ENCODE peak calls at places on chromosome 12, in four cellular contexts. One of them, this sample, is unnamed.

GRCh38 chr12:1305063-1305434 is 289.3 kb downstream of the FBXL14 start:
- DNase-seq in SK-N-SH: no peak
- DNase-seq in GM12878: no peak
- DNase-seq in K562: no peak
- DNase-seq in this sample: no peak

GRCh38 chr12:118220697-118221096 is 84.8 kb downstream of the PEBP1 start:
- DNase-seq in SK-N-SH: no peak
- DNase-seq in GM12878: no peak
- DNase-seq in K562: no peak
- DNase-seq in this sample: no peak

GRCh38 chr12:53324113-53324778 is 2.8 kb upstream of the AAAS start:
- DNase-seq in SK-N-SH: no peak
- DNase-seq in GM12878: peak
- DNase-seq in K562: peak
- DNase-seq in this sample: no peak

GRCh38 chr12:10331642-10332239 is 24.1 kb downstream of the KLRD1 start:
- DNase-seq in SK-N-SH: peak
- DNase-seq in GM12878: no peak
- DNase-seq in K562: peak
- DNase-seq in this sample: no peak

GRCh38 chr12:124410354-124411175 is 115.7 kb downstream of the RFLNA start:
- DNase-seq in SK-N-SH: peak
- DNase-seq in GM12878: no peak
- DNase-seq in K562: no peak
- DNase-seq in this sample: no peak

GRCh38 chr12:118398878-118399277 is 22.5 kb downstream of the SUDS3 start:
- DNase-seq in SK-N-SH: no peak
- DNase-seq in GM12878: no peak
- DNase-seq in K562: no peak
- DNase-seq in this sample: no peak

GRCh38 chr12:109557809-109558208 is 15.5 kb downstream of the MMAB start:
- DNase-seq in SK-N-SH: no peak
- DNase-seq in GM12878: no peak
- DNase-seq in K562: no peak
- DNase-seq in this sample: no peak

GRCh38 chr12:84069079-84069661 is 843.4 kb downstream of the SLC6A15 start:
- DNase-seq in SK-N-SH: peak
- DNase-seq in GM12878: no peak
- DNase-seq in K562: no peak
- DNase-seq in this sample: no peak

GRCh38 chr12:6573001-6573400 is 4.9 kb upstream of the NOP2 start:
- DNase-seq in SK-N-SH: no peak
- DNase-seq in GM12878: no peak
- DNase-seq in K562: no peak
- DNase-seq in this sample: no peak

GRCh38 chr12:31929140-31929526 is 30.1 kb upstream of the RESF1 start:
- DNase-seq in SK-N-SH: no peak
- DNase-seq in GM12878: no peak
- DNase-seq in K562: no peak
- DNase-seq in this sample: no peak

GRCh38 chr12:79926951-79927350 is 7.9 kb downstream of the PPP1R12A start:
- DNase-seq in SK-N-SH: no peak
- DNase-seq in GM12878: no peak
- DNase-seq in K562: no peak
- DNase-seq in this sample: no peak

GRCh38 chr12:12331896-12332295 is 18.1 kb downstream of the MANSC1 start:
- DNase-seq in SK-N-SH: no peak
- DNase-seq in GM12878: no peak
- DNase-seq in K562: no peak
- DNase-seq in this sample: no peak

GRCh38 chr12:51921017-51921725 is 13.9 kb downstream of the ACVRL1 start:
- DNase-seq in SK-N-SH: peak
- DNase-seq in GM12878: no peak
- DNase-seq in K562: no peak
- DNase-seq in this sample: no peak

GRCh38 chr12:47742253-47742825 is 16.3 kb downstream of the RAPGEF3 start:
- DNase-seq in SK-N-SH: peak
- DNase-seq in GM12878: no peak
- DNase-seq in K562: peak
- DNase-seq in this sample: peak

GRCh38 chr12:119868992-119869391 is 8.1 kb downstream of the CIT start:
- DNase-seq in SK-N-SH: no peak
- DNase-seq in GM12878: no peak
- DNase-seq in K562: no peak
- DNase-seq in this sample: no peak

GRCh38 chr12:81627336-81628189 is 131.6 kb downstream of the PPFIA2 start:
- DNase-seq in SK-N-SH: peak
- DNase-seq in GM12878: no peak
- DNase-seq in K562: peak
- DNase-seq in this sample: no peak

GRCh38 chr12:116436561-116437249 is 122.5 kb upstream of the MAP1LC3B2 start:
- DNase-seq in SK-N-SH: no peak
- DNase-seq in GM12878: no peak
- DNase-seq in K562: no peak
- DNase-seq in this sample: no peak

GRCh38 chr12:9039397-9039977 is 50.1 kb downstream of the KLRG1 start:
- DNase-seq in SK-N-SH: peak
- DNase-seq in GM12878: no peak
- DNase-seq in K562: peak
- DNase-seq in this sample: no peak

GRCh38 chr12:54759751-54760150 is 94.6 kb upstream of the MUCL1 start:
- DNase-seq in SK-N-SH: no peak
- DNase-seq in GM12878: peak
- DNase-seq in K562: peak
- DNase-seq in this sample: peak

GRCh38 chr12:124861492-124861891 is 2.2 kb downstream of the SCARB1 start:
- DNase-seq in SK-N-SH: no peak
- DNase-seq in GM12878: peak
- DNase-seq in K562: peak
- DNase-seq in this sample: no peak

GRCh38 chr12:114809132-114809531 is 125.2 kb upstream of the TBX3 start:
- DNase-seq in SK-N-SH: no peak
- DNase-seq in GM12878: no peak
- DNase-seq in K562: no peak
- DNase-seq in this sample: no peak

GRCh38 chr12:25730489-25731349 is 177.6 kb upstream of the LMNTD1 start:
- DNase-seq in SK-N-SH: no peak
- DNase-seq in GM12878: no peak
- DNase-seq in K562: no peak
- DNase-seq in this sample: no peak

GRCh38 chr12:120692524-120693033 is 5.6 kb downstream of the MLEC start:
- DNase-seq in SK-N-SH: no peak
- DNase-seq in GM12878: no peak
- DNase-seq in K562: no peak
- DNase-seq in this sample: no peak

GRCh38 chr12:54004063-54004840 is 4.3 kb downstream of the HOXC9 start:
- DNase-seq in SK-N-SH: no peak
- DNase-seq in GM12878: no peak
- DNase-seq in K562: peak
- DNase-seq in this sample: no peak

GRCh38 chr12:25797949-25798348 is 160.5 kb upstream of the RASSF8 start:
- DNase-seq in SK-N-SH: no peak
- DNase-seq in GM12878: no peak
- DNase-seq in K562: no peak
- DNase-seq in this sample: no peak

GRCh38 chr12:13124661-13125505 is 21.4 kb upstream of the GSG1 start:
- DNase-seq in SK-N-SH: no peak
- DNase-seq in GM12878: no peak
- DNase-seq in K562: no peak
- DNase-seq in this sample: no peak

GRCh38 chr12:132886529-132887477 is 602 bp downstream of the CHFR start:
- DNase-seq in SK-N-SH: no peak
- DNase-seq in GM12878: no peak
- DNase-seq in K562: peak
- DNase-seq in this sample: no peak

GRCh38 chr12:88993655-88994054 is 358.6 kb downstream of the DUSP6 start:
- DNase-seq in SK-N-SH: peak
- DNase-seq in GM12878: no peak
- DNase-seq in K562: peak
- DNase-seq in this sample: no peak

GRCh38 chr12:101877816-101878811 is 734 bp downstream of the DRAM1 start:
- DNase-seq in SK-N-SH: peak
- DNase-seq in GM12878: no peak
- DNase-seq in K562: peak
- DNase-seq in this sample: no peak
- TF ChIP-seq NRF1 in SK-N-SH: no peak
- TF ChIP-seq NRF1 in GM12878: no peak
- TF ChIP-seq NRF1 in K562: no peak
- TF ChIP-seq NRF1 in this sample: no peak

GRCh38 chr12:68746572-68747180 is 700 bp downstream of the SLC35E3 start:
- DNase-seq in SK-N-SH: peak
- DNase-seq in GM12878: peak
- DNase-seq in K562: peak
- DNase-seq in this sample: no peak
- TF ChIP-seq NRF1 in SK-N-SH: no peak
- TF ChIP-seq NRF1 in GM12878: no peak
- TF ChIP-seq NRF1 in K562: no peak
- TF ChIP-seq NRF1 in this sample: no peak

GRCh38 chr12:101044512-101045074 is 165.4 kb downstream of the SLC5A8 start:
- DNase-seq in SK-N-SH: no peak
- DNase-seq in GM12878: no peak
- DNase-seq in K562: no peak
- DNase-seq in this sample: no peak

GRCh38 chr12:101040936-101041335 is 169.1 kb downstream of the SLC5A8 start:
- DNase-seq in SK-N-SH: no peak
- DNase-seq in GM12878: no peak
- DNase-seq in K562: no peak
- DNase-seq in this sample: no peak

GRCh38 chr12:101047652-101048051 is 162.4 kb downstream of the SLC5A8 start:
- DNase-seq in SK-N-SH: no peak
- DNase-seq in GM12878: no peak
- DNase-seq in K562: no peak
- DNase-seq in this sample: no peak

GRCh38 chr12:101042211-101042610 is 167.8 kb downstream of the SLC5A8 start:
- DNase-seq in SK-N-SH: no peak
- DNase-seq in GM12878: no peak
- DNase-seq in K562: no peak
- DNase-seq in this sample: no peak

GRCh38 chr12:101045486-101046474 is 164.3 kb downstream of the SLC5A8 start:
- DNase-seq in SK-N-SH: no peak
- DNase-seq in GM12878: no peak
- DNase-seq in K562: no peak
- DNase-seq in this sample: no peak
- TF ChIP-seq NRF1 in SK-N-SH: no peak
- TF ChIP-seq NRF1 in GM12878: no peak
- TF ChIP-seq NRF1 in K562: no peak
- TF ChIP-seq NRF1 in this sample: no peak

GRCh38 chr12:20404576-20405346 is 36.4 kb downstream of the PDE3A start:
- DNase-seq in SK-N-SH: peak
- DNase-seq in GM12878: no peak
- DNase-seq in K562: no peak
- DNase-seq in this sample: no peak
- TF ChIP-seq NRF1 in SK-N-SH: no peak
- TF ChIP-seq NRF1 in GM12878: no peak
- TF ChIP-seq NRF1 in K562: no peak
- TF ChIP-seq NRF1 in this sample: no peak

DNA sequence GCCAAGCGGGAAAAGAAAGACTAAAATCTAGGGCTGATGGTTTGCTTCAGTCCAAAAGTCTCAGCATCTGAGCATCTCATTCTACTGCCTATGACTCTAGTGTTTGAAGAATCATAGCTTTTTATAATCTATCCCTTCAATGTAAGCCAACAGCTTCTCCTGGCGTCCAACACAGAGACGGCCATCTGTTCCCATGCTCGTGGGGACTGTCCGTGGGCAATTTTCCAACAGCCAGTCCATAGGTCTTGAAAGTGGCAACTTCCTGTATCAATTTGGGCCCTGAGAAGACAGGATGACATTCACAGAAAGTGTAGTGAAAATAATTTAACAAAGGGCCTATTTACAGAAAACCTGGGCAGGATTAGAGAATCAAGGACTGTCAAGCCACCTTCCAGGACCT is 544.3 kb upstream of the TMEM132C start:
- DNase-seq in SK-N-SH: no peak
- DNase-seq in GM12878: no peak
- DNase-seq in K562: no peak
- DNase-seq in this sample: no peak
- TF ChIP-seq NRF1 in SK-N-SH: no peak
- TF ChIP-seq NRF1 in GM12878: no peak
- TF ChIP-seq NRF1 in K562: no peak
- TF ChIP-seq NRF1 in this sample: no peak

GRCh38 chr12:19201653-19202052 is 72.1 kb downstream of the PLEKHA5 start:
- DNase-seq in SK-N-SH: no peak
- DNase-seq in GM12878: no peak
- DNase-seq in K562: no peak
- DNase-seq in this sample: no peak
- TF ChIP-seq NRF1 in SK-N-SH: no peak
- TF ChIP-seq NRF1 in GM12878: no peak
- TF ChIP-seq NRF1 in K562: no peak
- TF ChIP-seq NRF1 in this sample: no peak

DNA sequence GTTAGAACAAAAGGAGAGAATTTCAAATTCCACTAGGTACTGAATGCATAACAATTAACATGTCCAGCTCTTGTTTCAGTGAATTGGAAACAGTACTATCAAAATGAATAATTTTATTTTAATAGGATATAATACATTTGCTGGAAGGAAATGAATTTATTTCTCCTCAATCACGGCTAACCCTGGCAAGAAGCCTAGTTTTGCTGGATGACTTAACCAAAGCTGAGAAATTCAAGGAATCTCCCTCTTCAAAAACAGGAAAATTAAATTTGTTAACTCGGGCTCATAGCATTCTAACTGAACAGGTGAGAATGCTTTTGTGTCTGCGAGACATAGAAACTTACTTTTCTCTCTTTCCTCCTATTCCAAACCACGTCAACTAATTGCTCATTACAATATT is 163.5 kb upstream of the NEDD1 start:
- DNase-seq in SK-N-SH: no peak
- DNase-seq in GM12878: no peak
- DNase-seq in K562: no peak
- DNase-seq in this sample: no peak
- TF ChIP-seq NRF1 in SK-N-SH: no peak
- TF ChIP-seq NRF1 in GM12878: no peak
- TF ChIP-seq NRF1 in K562: no peak
- TF ChIP-seq NRF1 in this sample: no peak

DNA sequence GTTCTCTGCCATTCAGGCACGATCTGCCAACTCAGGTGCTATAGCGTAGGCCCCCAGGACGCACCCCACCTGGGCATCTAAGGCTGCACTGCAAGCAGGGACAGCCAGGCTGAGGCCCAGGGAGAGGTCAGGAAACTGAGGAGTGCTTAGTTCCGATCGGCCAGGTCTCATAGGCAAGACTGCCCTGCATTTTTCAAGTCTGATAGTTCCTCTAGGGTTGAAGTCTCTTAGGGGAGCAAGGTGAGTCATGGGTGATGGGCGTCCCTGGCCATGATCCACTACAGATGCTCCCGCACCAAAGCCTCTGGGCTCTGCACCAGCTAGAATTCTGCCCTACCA is 13.2 kb downstream of the NOPCHAP1 start:
- DNase-seq in SK-N-SH: no peak
- DNase-seq in GM12878: no peak
- DNase-seq in K562: no peak
- DNase-seq in this sample: no peak
- TF ChIP-seq NRF1 in SK-N-SH: no peak
- TF ChIP-seq NRF1 in GM12878: no peak
- TF ChIP-seq NRF1 in K562: no peak
- TF ChIP-seq NRF1 in this sample: no peak